ENCODE peak calls at places on chromosomes 3 and 15, in ten cellular contexts. N is retina; O is ureter; G is spleen; Q is HFFc6; X is activated naive CD8-positive, alpha-beta T cell treated with anti-CD3 and anti-CD28 coated beads, Interleukin-2, amount 50 U/mL, for 16 hours; Z is H9; F is NCI-H1930; T is T-cell; W is RWPE1. V is an unnamed sample.

GRCh38 chr15:63677778-63678177 is 80.6 kb downstream of the FBXL22 start:
- DNase-seq in X (no peak), Z (no peak), N (no peak), F (no peak), O (peak), G (no peak), Q (no peak), W (peak), T (no peak), V (no peak)

GRCh38 chr15:43370310-43370974 is 401 bp downstream of the ZSCAN29 start:
- DNase-seq in Q (peak), T (no peak), O (no peak), Z (peak), W (peak), G (no peak), X (no peak), N (no peak), F (no peak), V (no peak)

GRCh38 chr3:149559989-149560388 is 85.5 kb downstream of the TM4SF4 start:
- DNase-seq in O (no peak), T (no peak), Q (no peak), N (no peak), Z (no peak), W (no peak), F (no peak), X (no peak), G (no peak), V (no peak)

GRCh38 chr3:105430460-105430859 is 63.8 kb downstream of the ALCAM start:
- DNase-seq in N (no peak), F (no peak), Z (no peak), Q (no peak), T (no peak), O (no peak), X (no peak), G (no peak), W (no peak), V (no peak)

GRCh38 chr3:170699158-170700053 is 113.5 kb upstream of the SLC7A14 start:
- DNase-seq in T (no peak), Z (no peak), N (no peak), Q (no peak), F (no peak), X (no peak), O (no peak), G (no peak), W (no peak), V (no peak)

GRCh38 chr3:58000713-58001467 is 7.3 kb upstream of the FLNB start:
- DNase-seq in Q (no peak), F (no peak), Z (no peak), T (no peak), O (no peak), N (no peak), W (peak), G (no peak), X (no peak), V (no peak)

GRCh38 chr3:191257286-191257685 is 58.2 kb downstream of the OSTN start:
- DNase-seq in N (no peak), Q (no peak), Z (no peak), W (no peak), F (no peak), X (no peak), O (no peak), T (no peak), G (no peak), V (no peak)

GRCh38 chr3:112092439-112093179 is 6.4 kb downstream of the C3orf52 start:
- DNase-seq in G (no peak), O (no peak), F (no peak), W (no peak), T (no peak), N (no peak), Z (no peak), X (no peak), Q (no peak), V (no peak)

GRCh38 chr3:150222646-150223045 is 185.5 kb upstream of the TSC22D2 start:
- DNase-seq in X (no peak), F (no peak), O (no peak), W (no peak), Z (no peak), G (no peak), T (no peak), Q (no peak), N (peak), V (no peak)

GRCh38 chr3:127750226-127751031 is 71.9 kb downstream of the MGLL start:
- DNase-seq in N (no peak), Z (no peak), W (peak), O (no peak), Q (peak), X (no peak), G (no peak), F (no peak), T (no peak), V (no peak)

GRCh38 chr3:112619295-112619694 is 21.6 kb downstream of the CCDC80 start:
- DNase-seq in Z (no peak), N (no peak), O (no peak), F (no peak), T (no peak), Q (peak), X (no peak), W (no peak), G (no peak), V (no peak)

GRCh38 chr15:44246521-44247268 is 41.8 kb upstream of the GOLM2 start:
- DNase-seq in W (no peak), Z (no peak), X (no peak), T (no peak), F (no peak), Q (no peak), O (no peak), G (no peak), N (no peak), V (no peak)

GRCh38 chr15:32743411-32744145 is 25.8 kb downstream of the GREM1 start:
- DNase-seq in O (no peak), N (no peak), T (no peak), Z (no peak), G (no peak), W (no peak), F (no peak), Q (peak), X (no peak), V (no peak)

GRCh38 chr3:38001456-38002081 is 11.0 kb downstream of the VILL start:
- DNase-seq in F (no peak), T (no peak), N (no peak), Q (no peak), W (no peak), O (no peak), X (no peak), Z (peak), G (peak), V (no peak)

V was measured in keratinocyte.